ENCODE peak calls at places on chromosome 14, in seven cellular contexts. S, C, J, K, Q, H and I are unnamed samples.

GRCh38 chr14:58722433-58722832 is 84.7 kb downstream of the DACT1 start:
- DNase-seq in S (no peak), C (no peak), J (no peak), K (no peak), Q (no peak), H (no peak), I (no peak)

GRCh38 chr14:74480051-74480450 is 13.1 kb downstream of the NPC2 start:
- DNase-seq in S (no peak), C (no peak), J (no peak), K (no peak), Q (no peak), H (no peak), I (no peak)

GRCh38 chr14:92088494-92088893 is 17.9 kb downstream of the ATXN3 start:
- DNase-seq in S (no peak), C (no peak), J (no peak), K (no peak), Q (no peak), H (no peak), I (no peak)

GRCh38 chr14:95518045-95518751 is 1.7 kb upstream of the SYNE3 start:
- DNase-seq in S (no peak), C (no peak), J (no peak), K (no peak), Q (no peak), H (no peak), I (no peak)

GRCh38 chr14:39219075-39219499 is 14.6 kb upstream of the MIA2 start:
- DNase-seq in S (peak; percentile 83), C (no peak), J (no peak), K (no peak), Q (no peak), H (no peak), I (peak; percentile 32)

GRCh38 chr14:94355191-94355794 is 32.2 kb upstream of the SERPINA6 start:
- DNase-seq in S (peak; percentile 85), C (no peak), J (peak; percentile 69), K (no peak), Q (no peak), H (peak; percentile 61), I (no peak)

GRCh38 chr14:93430889-93431670 is at the start of gene UNC79:
- DNase-seq in S (no peak), C (peak; percentile 42), J (peak; percentile 69), K (peak; percentile 7), Q (no peak), H (peak; percentile 77), I (no peak)

GRCh38 chr14:89442280-89442679 is 25.2 kb upstream of the FOXN3 start:
- DNase-seq in S (no peak), C (no peak), J (no peak), K (no peak), Q (no peak), H (no peak), I (no peak)

GRCh38 chr14:87745507-87746118 is 247.4 kb downstream of the GALC start:
- DNase-seq in S (peak; percentile 23), C (peak; percentile 31), J (peak; percentile 62), K (peak; percentile 17), Q (no peak), H (peak; percentile 63), I (peak; percentile 3)

GRCh38 chr14:36515896-36516718 is 3.9 kb downstream of the NKX2-1 start:
- DNase-seq in S (no peak), C (no peak), J (no peak), K (no peak), Q (no peak), H (no peak), I (no peak)

GRCh38 chr14:36513012-36513420 is 7.0 kb downstream of the NKX2-1 start:
- DNase-seq in S (no peak), C (no peak), J (peak; percentile 31), K (no peak), Q (no peak), H (no peak), I (no peak)

GRCh38 chr14:36513451-36514277 is 6.4 kb downstream of the NKX2-1 start:
- DNase-seq in S (no peak), C (peak; percentile 49), J (peak; percentile 84), K (no peak), Q (no peak), H (peak; percentile 80), I (no peak)

GRCh38 chr14:36515105-36515593 is 4.9 kb downstream of the NKX2-1 start:
- DNase-seq in S (no peak), C (no peak), J (peak; percentile 16), K (no peak), Q (no peak), H (peak; percentile 48), I (no peak)

GRCh38 chr14:36514278-36515104 is 5.5 kb downstream of the NKX2-1 start:
- DNase-seq in S (peak; percentile 31), C (no peak), J (peak; percentile 49), K (no peak), Q (no peak), H (peak; percentile 63), I (no peak)
- TF ChIP-seq SP1 in S (no peak), C (no peak), J (no peak), K (no peak), Q (no peak), H (no peak), I (no peak)

DNA sequence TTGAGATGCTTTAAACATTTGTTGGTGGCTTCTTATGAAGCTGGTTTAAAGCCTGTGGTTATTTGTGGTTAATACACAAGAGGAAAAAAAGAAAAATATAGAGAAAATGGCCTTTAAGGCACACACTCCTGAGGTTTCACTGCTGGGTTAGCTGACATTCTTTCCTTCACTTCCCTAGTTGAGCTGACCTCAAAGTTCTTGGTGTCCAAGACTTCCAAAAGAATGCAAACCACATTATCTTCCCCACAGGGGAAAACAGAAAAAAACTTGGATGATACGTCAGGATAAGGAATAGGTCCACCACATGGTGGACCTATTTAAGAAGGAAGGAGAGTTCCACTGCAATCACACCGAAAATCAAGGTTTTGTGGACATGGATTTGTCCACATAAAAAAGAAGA is 94.3 kb downstream of the SLC25A21 start:
- DNase-seq in S (no peak), C (no peak), J (no peak), K (no peak), Q (no peak), H (no peak), I (no peak)
- TF ChIP-seq SP1 in S (no peak), C (no peak), J (no peak), K (no peak), Q (no peak), H (no peak), I (no peak)

GRCh38 chr14:64467131-64467530 is 1.8 kb downstream of the AKAP5 start:
- DNase-seq in S (no peak), C (no peak), J (no peak), K (no peak), Q (no peak), H (no peak), I (no peak)

GRCh38 chr14:64465856-64466554 is 706 bp downstream of the AKAP5 start:
- DNase-seq in S (no peak), C (peak; percentile 46), J (peak; percentile 36), K (no peak), Q (no peak), H (no peak), I (no peak)

GRCh38 chr14:64464695-64465094 is 604 bp upstream of the AKAP5 start:
- DNase-seq in S (no peak), C (no peak), J (no peak), K (no peak), Q (no peak), H (peak; percentile 57), I (no peak)

GRCh38 chr14:64463873-64464272 is 1.4 kb upstream of the AKAP5 start:
- DNase-seq in S (no peak), C (no peak), J (no peak), K (no peak), Q (no peak), H (no peak), I (no peak)

DNA sequence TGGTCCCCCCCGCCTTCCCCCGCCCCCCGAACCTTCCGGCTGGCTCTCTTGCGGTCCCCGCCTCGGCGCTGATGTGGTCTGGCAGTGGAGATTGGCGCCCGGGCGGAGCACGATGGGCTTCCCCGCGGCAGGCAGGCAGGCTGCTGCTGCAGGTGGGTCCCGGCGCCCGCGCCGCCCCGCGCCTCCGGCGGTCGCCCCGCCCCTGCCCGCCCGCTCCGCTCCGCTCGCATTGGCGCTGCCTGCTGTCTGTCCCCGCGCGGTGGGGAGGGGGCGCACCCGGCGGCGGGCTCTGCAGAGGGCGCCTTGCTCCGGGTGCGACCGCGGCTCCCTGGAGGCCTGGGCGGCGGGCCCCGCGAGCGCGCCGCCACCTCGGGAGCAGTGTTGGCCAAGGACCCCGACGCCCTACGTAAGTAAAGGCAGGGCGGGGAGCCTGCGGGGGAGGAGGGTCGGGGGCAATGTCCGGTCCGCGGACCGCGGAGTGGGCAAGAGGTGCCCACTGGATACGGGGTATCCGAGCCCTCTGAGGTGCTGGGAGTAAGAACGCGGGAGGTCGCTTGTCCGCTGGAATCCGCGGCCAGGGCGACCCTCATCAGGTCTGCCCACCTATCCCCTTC is at the start of gene AKAP5:
- DNase-seq in S (peak; percentile 46), C (peak; percentile 80), J (peak; percentile 87), K (peak; percentile 88), Q (no peak), H (peak; percentile 91), I (no peak)
- TF ChIP-seq SP1 in S (no peak), C (no peak), J (peak; percentile 73), K (no peak), Q (no peak), H (no peak), I (no peak)

DNA sequence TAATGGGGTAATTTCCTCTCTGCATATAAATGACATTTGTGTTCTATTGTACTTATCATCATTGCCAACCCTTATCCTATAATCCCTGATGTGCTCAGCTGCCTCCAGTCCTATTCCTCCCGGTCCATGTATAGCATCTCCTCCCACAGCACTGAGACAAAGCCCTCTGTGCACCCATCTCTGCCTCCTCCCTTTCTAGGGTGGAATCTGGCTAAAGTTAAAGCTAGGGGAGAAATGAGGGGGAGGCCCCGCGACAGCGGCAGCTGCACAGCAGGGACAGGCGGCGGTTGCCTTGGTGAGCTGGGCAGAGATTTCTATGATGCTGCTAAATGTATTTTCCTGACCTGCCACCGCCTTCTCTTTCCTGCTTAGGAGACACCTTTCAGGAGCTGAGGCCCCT is 12.8 kb upstream of the ZDHHC22 start:
- DNase-seq in S (no peak), C (no peak), J (no peak), K (no peak), Q (no peak), H (no peak), I (no peak)
- TF ChIP-seq SP1 in S (no peak), C (no peak), J (no peak), K (no peak), Q (no peak), H (no peak), I (no peak)